ENCODE peak calls at places on chromosomes 11 and 22, in ten cellular contexts. One of them, this sample, is unnamed.

GRCh38 chr11:12149672-12150225 is 39.4 kb downstream of the MICAL2 start:
- DNase-seq in ovary: no peak
- DNase-seq in CD4-positive, CD25-positive, alpha-beta regulatory T cell: no peak
- DNase-seq in B cell: no peak
- DNase-seq in heart right ventricle: no peak
- DNase-seq in dermis microvascular lymphatic vessel endothelial cell: no peak
- DNase-seq in natural killer cell treated with Interleukin-12 subunit alpha and Interleukin-12 subunit beta and Interleukin-15 and Interleukin-18, amount 100 ng/mL, for 72 hours: no peak
- DNase-seq in AG10803: no peak
- DNase-seq in stimulated activated CD4-positive, alpha-beta T cell treated with anti-CD3 and anti-CD28 coated beads, Interleukin-12 subunit alpha, Interleukin-12 subunit beta, amount 100 ng/mL, for 4 hours: no peak
- DNase-seq in NAMALWA: no peak
- DNase-seq in this sample: no peak

GRCh38 chr22:45882881-45883810 is 93.8 kb downstream of the WNT7B start:
- DNase-seq in ovary: peak
- DNase-seq in NAMALWA: no peak
- DNase-seq in AG10803: no peak
- DNase-seq in heart right ventricle: no peak
- DNase-seq in B cell: no peak
- DNase-seq in natural killer cell treated with Interleukin-12 subunit alpha and Interleukin-12 subunit beta and Interleukin-15 and Interleukin-18, amount 100 ng/mL, for 72 hours: no peak
- DNase-seq in stimulated activated CD4-positive, alpha-beta T cell treated with anti-CD3 and anti-CD28 coated beads, Interleukin-12 subunit alpha, Interleukin-12 subunit beta, amount 100 ng/mL, for 4 hours: no peak
- DNase-seq in dermis microvascular lymphatic vessel endothelial cell: no peak
- DNase-seq in CD4-positive, CD25-positive, alpha-beta regulatory T cell: no peak
- DNase-seq in this sample: no peak

GRCh38 chr22:22428222-22429098 is 80.1 kb downstream of the ZNF280B start:
- DNase-seq in heart right ventricle: no peak
- DNase-seq in ovary: no peak
- DNase-seq in dermis microvascular lymphatic vessel endothelial cell: no peak
- DNase-seq in B cell: no peak
- DNase-seq in natural killer cell treated with Interleukin-12 subunit alpha and Interleukin-12 subunit beta and Interleukin-15 and Interleukin-18, amount 100 ng/mL, for 72 hours: no peak
- DNase-seq in AG10803: no peak
- DNase-seq in NAMALWA: no peak
- DNase-seq in CD4-positive, CD25-positive, alpha-beta regulatory T cell: no peak
- DNase-seq in stimulated activated CD4-positive, alpha-beta T cell treated with anti-CD3 and anti-CD28 coated beads, Interleukin-12 subunit alpha, Interleukin-12 subunit beta, amount 100 ng/mL, for 4 hours: no peak
- DNase-seq in this sample: no peak

GRCh38 chr11:78796956-78797355 is 222.3 kb upstream of the NARS2 start:
- DNase-seq in dermis microvascular lymphatic vessel endothelial cell: no peak
- DNase-seq in heart right ventricle: no peak
- DNase-seq in CD4-positive, CD25-positive, alpha-beta regulatory T cell: no peak
- DNase-seq in B cell: no peak
- DNase-seq in ovary: no peak
- DNase-seq in stimulated activated CD4-positive, alpha-beta T cell treated with anti-CD3 and anti-CD28 coated beads, Interleukin-12 subunit alpha, Interleukin-12 subunit beta, amount 100 ng/mL, for 4 hours: no peak
- DNase-seq in NAMALWA: no peak
- DNase-seq in AG10803: peak
- DNase-seq in natural killer cell treated with Interleukin-12 subunit alpha and Interleukin-12 subunit beta and Interleukin-15 and Interleukin-18, amount 100 ng/mL, for 72 hours: no peak
- DNase-seq in this sample: no peak

GRCh38 chr11:8720868-8721739 is 38.5 kb downstream of the RPL27A start:
- DNase-seq in AG10803: no peak
- DNase-seq in B cell: no peak
- DNase-seq in NAMALWA: no peak
- DNase-seq in natural killer cell treated with Interleukin-12 subunit alpha and Interleukin-12 subunit beta and Interleukin-15 and Interleukin-18, amount 100 ng/mL, for 72 hours: no peak
- DNase-seq in stimulated activated CD4-positive, alpha-beta T cell treated with anti-CD3 and anti-CD28 coated beads, Interleukin-12 subunit alpha, Interleukin-12 subunit beta, amount 100 ng/mL, for 4 hours: no peak
- DNase-seq in CD4-positive, CD25-positive, alpha-beta regulatory T cell: no peak
- DNase-seq in ovary: no peak
- DNase-seq in heart right ventricle: no peak
- DNase-seq in dermis microvascular lymphatic vessel endothelial cell: no peak
- DNase-seq in this sample: no peak

GRCh38 chr11:119625206-119625988 is 103.6 kb downstream of the NECTIN1 start:
- DNase-seq in stimulated activated CD4-positive, alpha-beta T cell treated with anti-CD3 and anti-CD28 coated beads, Interleukin-12 subunit alpha, Interleukin-12 subunit beta, amount 100 ng/mL, for 4 hours: no peak
- DNase-seq in ovary: no peak
- DNase-seq in NAMALWA: no peak
- DNase-seq in CD4-positive, CD25-positive, alpha-beta regulatory T cell: no peak
- DNase-seq in natural killer cell treated with Interleukin-12 subunit alpha and Interleukin-12 subunit beta and Interleukin-15 and Interleukin-18, amount 100 ng/mL, for 72 hours: no peak
- DNase-seq in B cell: no peak
- DNase-seq in heart right ventricle: no peak
- DNase-seq in AG10803: peak
- DNase-seq in dermis microvascular lymphatic vessel endothelial cell: no peak
- DNase-seq in this sample: no peak

GRCh38 chr11:18461909-18462308 is 6.3 kb downstream of the LDHAL6A start:
- DNase-seq in natural killer cell treated with Interleukin-12 subunit alpha and Interleukin-12 subunit beta and Interleukin-15 and Interleukin-18, amount 100 ng/mL, for 72 hours: no peak
- DNase-seq in dermis microvascular lymphatic vessel endothelial cell: no peak
- DNase-seq in stimulated activated CD4-positive, alpha-beta T cell treated with anti-CD3 and anti-CD28 coated beads, Interleukin-12 subunit alpha, Interleukin-12 subunit beta, amount 100 ng/mL, for 4 hours: no peak
- DNase-seq in NAMALWA: no peak
- DNase-seq in AG10803: no peak
- DNase-seq in heart right ventricle: no peak
- DNase-seq in ovary: no peak
- DNase-seq in CD4-positive, CD25-positive, alpha-beta regulatory T cell: no peak
- DNase-seq in B cell: no peak
- DNase-seq in this sample: no peak

GRCh38 chr22:27100323-27100722 is 442.9 kb downstream of the MIAT start:
- DNase-seq in heart right ventricle: peak
- DNase-seq in B cell: no peak
- DNase-seq in dermis microvascular lymphatic vessel endothelial cell: no peak
- DNase-seq in ovary: no peak
- DNase-seq in AG10803: no peak
- DNase-seq in natural killer cell treated with Interleukin-12 subunit alpha and Interleukin-12 subunit beta and Interleukin-15 and Interleukin-18, amount 100 ng/mL, for 72 hours: no peak
- DNase-seq in NAMALWA: no peak
- DNase-seq in stimulated activated CD4-positive, alpha-beta T cell treated with anti-CD3 and anti-CD28 coated beads, Interleukin-12 subunit alpha, Interleukin-12 subunit beta, amount 100 ng/mL, for 4 hours: no peak
- DNase-seq in CD4-positive, CD25-positive, alpha-beta regulatory T cell: no peak
- DNase-seq in this sample: no peak

GRCh38 chr11:105910095-105910715 is 111.8 kb downstream of the MSANTD4 start:
- DNase-seq in AG10803: no peak
- DNase-seq in heart right ventricle: no peak
- DNase-seq in ovary: no peak
- DNase-seq in natural killer cell treated with Interleukin-12 subunit alpha and Interleukin-12 subunit beta and Interleukin-15 and Interleukin-18, amount 100 ng/mL, for 72 hours: no peak
- DNase-seq in stimulated activated CD4-positive, alpha-beta T cell treated with anti-CD3 and anti-CD28 coated beads, Interleukin-12 subunit alpha, Interleukin-12 subunit beta, amount 100 ng/mL, for 4 hours: no peak
- DNase-seq in NAMALWA: no peak
- DNase-seq in dermis microvascular lymphatic vessel endothelial cell: no peak
- DNase-seq in B cell: no peak
- DNase-seq in CD4-positive, CD25-positive, alpha-beta regulatory T cell: no peak
- DNase-seq in this sample: no peak

GRCh38 chr11:117479372-117479771 is 151.7 kb downstream of the CEP164 start:
- DNase-seq in natural killer cell treated with Interleukin-12 subunit alpha and Interleukin-12 subunit beta and Interleukin-15 and Interleukin-18, amount 100 ng/mL, for 72 hours: no peak
- DNase-seq in CD4-positive, CD25-positive, alpha-beta regulatory T cell: no peak
- DNase-seq in dermis microvascular lymphatic vessel endothelial cell: no peak
- DNase-seq in B cell: no peak
- DNase-seq in heart right ventricle: no peak
- DNase-seq in NAMALWA: peak
- DNase-seq in ovary: no peak
- DNase-seq in AG10803: no peak
- DNase-seq in stimulated activated CD4-positive, alpha-beta T cell treated with anti-CD3 and anti-CD28 coated beads, Interleukin-12 subunit alpha, Interleukin-12 subunit beta, amount 100 ng/mL, for 4 hours: no peak
- DNase-seq in this sample: no peak

GRCh38 chr11:72758304-72758689 is 6.1 kb upstream of the ARAP1 start:
- DNase-seq in stimulated activated CD4-positive, alpha-beta T cell treated with anti-CD3 and anti-CD28 coated beads, Interleukin-12 subunit alpha, Interleukin-12 subunit beta, amount 100 ng/mL, for 4 hours: no peak
- DNase-seq in AG10803: no peak
- DNase-seq in natural killer cell treated with Interleukin-12 subunit alpha and Interleukin-12 subunit beta and Interleukin-15 and Interleukin-18, amount 100 ng/mL, for 72 hours: no peak
- DNase-seq in NAMALWA: no peak
- DNase-seq in B cell: no peak
- DNase-seq in heart right ventricle: no peak
- DNase-seq in ovary: no peak
- DNase-seq in dermis microvascular lymphatic vessel endothelial cell: no peak
- DNase-seq in CD4-positive, CD25-positive, alpha-beta regulatory T cell: no peak
- DNase-seq in this sample: no peak

GRCh38 chr11:46612326-46612725 is 4.7 kb downstream of the HARBI1 start:
- DNase-seq in natural killer cell treated with Interleukin-12 subunit alpha and Interleukin-12 subunit beta and Interleukin-15 and Interleukin-18, amount 100 ng/mL, for 72 hours: no peak
- DNase-seq in NAMALWA: no peak
- DNase-seq in B cell: no peak
- DNase-seq in ovary: no peak
- DNase-seq in CD4-positive, CD25-positive, alpha-beta regulatory T cell: no peak
- DNase-seq in heart right ventricle: no peak
- DNase-seq in AG10803: no peak
- DNase-seq in stimulated activated CD4-positive, alpha-beta T cell treated with anti-CD3 and anti-CD28 coated beads, Interleukin-12 subunit alpha, Interleukin-12 subunit beta, amount 100 ng/mL, for 4 hours: no peak
- DNase-seq in dermis microvascular lymphatic vessel endothelial cell: no peak
- DNase-seq in this sample: no peak

GRCh38 chr11:111663820-111664219 is 61.6 kb downstream of the SIK2 start:
- DNase-seq in stimulated activated CD4-positive, alpha-beta T cell treated with anti-CD3 and anti-CD28 coated beads, Interleukin-12 subunit alpha, Interleukin-12 subunit beta, amount 100 ng/mL, for 4 hours: no peak
- DNase-seq in dermis microvascular lymphatic vessel endothelial cell: no peak
- DNase-seq in natural killer cell treated with Interleukin-12 subunit alpha and Interleukin-12 subunit beta and Interleukin-15 and Interleukin-18, amount 100 ng/mL, for 72 hours: no peak
- DNase-seq in ovary: no peak
- DNase-seq in NAMALWA: no peak
- DNase-seq in heart right ventricle: peak
- DNase-seq in AG10803: peak
- DNase-seq in B cell: no peak
- DNase-seq in CD4-positive, CD25-positive, alpha-beta regulatory T cell: no peak
- DNase-seq in this sample: no peak

GRCh38 chr22:38866024-38866398 is 6.0 kb downstream of the CBX6 start:
- DNase-seq in ovary: no peak
- DNase-seq in AG10803: no peak
- DNase-seq in stimulated activated CD4-positive, alpha-beta T cell treated with anti-CD3 and anti-CD28 coated beads, Interleukin-12 subunit alpha, Interleukin-12 subunit beta, amount 100 ng/mL, for 4 hours: no peak
- DNase-seq in dermis microvascular lymphatic vessel endothelial cell: no peak
- DNase-seq in heart right ventricle: no peak
- DNase-seq in B cell: no peak
- DNase-seq in CD4-positive, CD25-positive, alpha-beta regulatory T cell: no peak
- DNase-seq in NAMALWA: no peak
- DNase-seq in natural killer cell treated with Interleukin-12 subunit alpha and Interleukin-12 subunit beta and Interleukin-15 and Interleukin-18, amount 100 ng/mL, for 72 hours: no peak
- DNase-seq in this sample: no peak

GRCh38 chr22:39220450-39220849 is 24.3 kb downstream of the PDGFB start:
- DNase-seq in B cell: no peak
- DNase-seq in CD4-positive, CD25-positive, alpha-beta regulatory T cell: no peak
- DNase-seq in AG10803: no peak
- DNase-seq in ovary: no peak
- DNase-seq in stimulated activated CD4-positive, alpha-beta T cell treated with anti-CD3 and anti-CD28 coated beads, Interleukin-12 subunit alpha, Interleukin-12 subunit beta, amount 100 ng/mL, for 4 hours: no peak
- DNase-seq in natural killer cell treated with Interleukin-12 subunit alpha and Interleukin-12 subunit beta and Interleukin-15 and Interleukin-18, amount 100 ng/mL, for 72 hours: no peak
- DNase-seq in dermis microvascular lymphatic vessel endothelial cell: no peak
- DNase-seq in heart right ventricle: no peak
- DNase-seq in NAMALWA: no peak
- DNase-seq in this sample: no peak

GRCh38 chr22:23251445-23252093 is 71.3 kb downstream of the BCR start:
- DNase-seq in NAMALWA: no peak
- DNase-seq in natural killer cell treated with Interleukin-12 subunit alpha and Interleukin-12 subunit beta and Interleukin-15 and Interleukin-18, amount 100 ng/mL, for 72 hours: no peak
- DNase-seq in ovary: no peak
- DNase-seq in AG10803: peak
- DNase-seq in dermis microvascular lymphatic vessel endothelial cell: no peak
- DNase-seq in B cell: no peak
- DNase-seq in stimulated activated CD4-positive, alpha-beta T cell treated with anti-CD3 and anti-CD28 coated beads, Interleukin-12 subunit alpha, Interleukin-12 subunit beta, amount 100 ng/mL, for 4 hours: no peak
- DNase-seq in heart right ventricle: no peak
- DNase-seq in CD4-positive, CD25-positive, alpha-beta regulatory T cell: no peak
- DNase-seq in this sample: no peak

GRCh38 chr11:83069441-83070043 is 2.2 kb downstream of the RAB30 start:
- DNase-seq in natural killer cell treated with Interleukin-12 subunit alpha and Interleukin-12 subunit beta and Interleukin-15 and Interleukin-18, amount 100 ng/mL, for 72 hours: no peak
- DNase-seq in B cell: no peak
- DNase-seq in stimulated activated CD4-positive, alpha-beta T cell treated with anti-CD3 and anti-CD28 coated beads, Interleukin-12 subunit alpha, Interleukin-12 subunit beta, amount 100 ng/mL, for 4 hours: no peak
- DNase-seq in dermis microvascular lymphatic vessel endothelial cell: no peak
- DNase-seq in NAMALWA: peak
- DNase-seq in heart right ventricle: no peak
- DNase-seq in CD4-positive, CD25-positive, alpha-beta regulatory T cell: no peak
- DNase-seq in ovary: no peak
- DNase-seq in AG10803: no peak
- DNase-seq in this sample: no peak

GRCh38 chr22:23759566-23759965 is 3.2 kb upstream of the C22orf15 start:
- DNase-seq in NAMALWA: no peak
- DNase-seq in AG10803: no peak
- DNase-seq in heart right ventricle: no peak
- DNase-seq in dermis microvascular lymphatic vessel endothelial cell: no peak
- DNase-seq in natural killer cell treated with Interleukin-12 subunit alpha and Interleukin-12 subunit beta and Interleukin-15 and Interleukin-18, amount 100 ng/mL, for 72 hours: no peak
- DNase-seq in B cell: no peak
- DNase-seq in CD4-positive, CD25-positive, alpha-beta regulatory T cell: no peak
- DNase-seq in ovary: no peak
- DNase-seq in stimulated activated CD4-positive, alpha-beta T cell treated with anti-CD3 and anti-CD28 coated beads, Interleukin-12 subunit alpha, Interleukin-12 subunit beta, amount 100 ng/mL, for 4 hours: no peak
- DNase-seq in this sample: no peak

GRCh38 chr22:46460835-46461234 is 76.6 kb downstream of the CELSR1 start:
- DNase-seq in B cell: no peak
- DNase-seq in dermis microvascular lymphatic vessel endothelial cell: no peak
- DNase-seq in stimulated activated CD4-positive, alpha-beta T cell treated with anti-CD3 and anti-CD28 coated beads, Interleukin-12 subunit alpha, Interleukin-12 subunit beta, amount 100 ng/mL, for 4 hours: no peak
- DNase-seq in ovary: no peak
- DNase-seq in natural killer cell treated with Interleukin-12 subunit alpha and Interleukin-12 subunit beta and Interleukin-15 and Interleukin-18, amount 100 ng/mL, for 72 hours: peak
- DNase-seq in NAMALWA: no peak
- DNase-seq in heart right ventricle: no peak
- DNase-seq in CD4-positive, CD25-positive, alpha-beta regulatory T cell: no peak
- DNase-seq in AG10803: no peak
- DNase-seq in this sample: no peak

GRCh38 chr11:124882339-124883071 is 15.2 kb downstream of the ROBO4 start:
- DNase-seq in AG10803: no peak
- DNase-seq in stimulated activated CD4-positive, alpha-beta T cell treated with anti-CD3 and anti-CD28 coated beads, Interleukin-12 subunit alpha, Interleukin-12 subunit beta, amount 100 ng/mL, for 4 hours: no peak
- DNase-seq in CD4-positive, CD25-positive, alpha-beta regulatory T cell: no peak
- DNase-seq in dermis microvascular lymphatic vessel endothelial cell: no peak
- DNase-seq in natural killer cell treated with Interleukin-12 subunit alpha and Interleukin-12 subunit beta and Interleukin-15 and Interleukin-18, amount 100 ng/mL, for 72 hours: no peak
- DNase-seq in B cell: no peak
- DNase-seq in NAMALWA: no peak
- DNase-seq in ovary: peak
- DNase-seq in heart right ventricle: no peak
- DNase-seq in this sample: no peak

GRCh38 chr22:38982008-38982927 is at the start of gene APOBEC3B:
- DNase-seq in CD4-positive, CD25-positive, alpha-beta regulatory T cell: peak
- DNase-seq in heart right ventricle: peak
- DNase-seq in dermis microvascular lymphatic vessel endothelial cell: no peak
- DNase-seq in B cell: peak
- DNase-seq in NAMALWA: peak
- DNase-seq in ovary: peak
- DNase-seq in AG10803: peak
- DNase-seq in stimulated activated CD4-positive, alpha-beta T cell treated with anti-CD3 and anti-CD28 coated beads, Interleukin-12 subunit alpha, Interleukin-12 subunit beta, amount 100 ng/mL, for 4 hours: peak
- DNase-seq in natural killer cell treated with Interleukin-12 subunit alpha and Interleukin-12 subunit beta and Interleukin-15 and Interleukin-18, amount 100 ng/mL, for 72 hours: no peak
- DNase-seq in this sample: peak

GRCh38 chr11:2186669-2187266 is 15.2 kb upstream of the TH start:
- DNase-seq in AG10803: peak
- DNase-seq in ovary: no peak
- DNase-seq in B cell: peak
- DNase-seq in natural killer cell treated with Interleukin-12 subunit alpha and Interleukin-12 subunit beta and Interleukin-15 and Interleukin-18, amount 100 ng/mL, for 72 hours: no peak
- DNase-seq in NAMALWA: peak
- DNase-seq in CD4-positive, CD25-positive, alpha-beta regulatory T cell: no peak
- DNase-seq in heart right ventricle: no peak
- DNase-seq in stimulated activated CD4-positive, alpha-beta T cell treated with anti-CD3 and anti-CD28 coated beads, Interleukin-12 subunit alpha, Interleukin-12 subunit beta, amount 100 ng/mL, for 4 hours: peak
- DNase-seq in dermis microvascular lymphatic vessel endothelial cell: no peak
- DNase-seq in this sample: no peak

GRCh38 chr11:35153280-35153679 is 14.3 kb downstream of the CD44 start:
- DNase-seq in CD4-positive, CD25-positive, alpha-beta regulatory T cell: no peak
- DNase-seq in B cell: no peak
- DNase-seq in ovary: no peak
- DNase-seq in AG10803: no peak
- DNase-seq in dermis microvascular lymphatic vessel endothelial cell: no peak
- DNase-seq in natural killer cell treated with Interleukin-12 subunit alpha and Interleukin-12 subunit beta and Interleukin-15 and Interleukin-18, amount 100 ng/mL, for 72 hours: no peak
- DNase-seq in stimulated activated CD4-positive, alpha-beta T cell treated with anti-CD3 and anti-CD28 coated beads, Interleukin-12 subunit alpha, Interleukin-12 subunit beta, amount 100 ng/mL, for 4 hours: no peak
- DNase-seq in NAMALWA: no peak
- DNase-seq in heart right ventricle: no peak
- DNase-seq in this sample: no peak

GRCh38 chr11:10351768-10352641 is 47.1 kb downstream of the ADM start:
- DNase-seq in AG10803: peak
- DNase-seq in B cell: no peak
- DNase-seq in heart right ventricle: peak
- DNase-seq in dermis microvascular lymphatic vessel endothelial cell: peak
- DNase-seq in NAMALWA: no peak
- DNase-seq in CD4-positive, CD25-positive, alpha-beta regulatory T cell: no peak
- DNase-seq in stimulated activated CD4-positive, alpha-beta T cell treated with anti-CD3 and anti-CD28 coated beads, Interleukin-12 subunit alpha, Interleukin-12 subunit beta, amount 100 ng/mL, for 4 hours: no peak
- DNase-seq in ovary: peak
- DNase-seq in natural killer cell treated with Interleukin-12 subunit alpha and Interleukin-12 subunit beta and Interleukin-15 and Interleukin-18, amount 100 ng/mL, for 72 hours: no peak
- DNase-seq in this sample: no peak

GRCh38 chr11:124629961-124630360 is 7.3 kb downstream of the TBRG1 start:
- DNase-seq in ovary: no peak
- DNase-seq in stimulated activated CD4-positive, alpha-beta T cell treated with anti-CD3 and anti-CD28 coated beads, Interleukin-12 subunit alpha, Interleukin-12 subunit beta, amount 100 ng/mL, for 4 hours: no peak
- DNase-seq in CD4-positive, CD25-positive, alpha-beta regulatory T cell: no peak
- DNase-seq in natural killer cell treated with Interleukin-12 subunit alpha and Interleukin-12 subunit beta and Interleukin-15 and Interleukin-18, amount 100 ng/mL, for 72 hours: no peak
- DNase-seq in heart right ventricle: no peak
- DNase-seq in dermis microvascular lymphatic vessel endothelial cell: no peak
- DNase-seq in NAMALWA: no peak
- DNase-seq in AG10803: no peak
- DNase-seq in B cell: no peak
- DNase-seq in this sample: no peak

GRCh38 chr11:101914349-101914736 is 467 bp upstream of the CEP126 start:
- DNase-seq in stimulated activated CD4-positive, alpha-beta T cell treated with anti-CD3 and anti-CD28 coated beads, Interleukin-12 subunit alpha, Interleukin-12 subunit beta, amount 100 ng/mL, for 4 hours: no peak
- DNase-seq in NAMALWA: no peak
- DNase-seq in AG10803: peak
- DNase-seq in dermis microvascular lymphatic vessel endothelial cell: no peak
- DNase-seq in heart right ventricle: no peak
- DNase-seq in B cell: no peak
- DNase-seq in ovary: peak
- DNase-seq in CD4-positive, CD25-positive, alpha-beta regulatory T cell: no peak
- DNase-seq in natural killer cell treated with Interleukin-12 subunit alpha and Interleukin-12 subunit beta and Interleukin-15 and Interleukin-18, amount 100 ng/mL, for 72 hours: no peak
- DNase-seq in this sample: peak

GRCh38 chr11:116860303-116860702 is 22.9 kb upstream of the APOA1 start:
- DNase-seq in AG10803: no peak
- DNase-seq in CD4-positive, CD25-positive, alpha-beta regulatory T cell: no peak
- DNase-seq in NAMALWA: no peak
- DNase-seq in natural killer cell treated with Interleukin-12 subunit alpha and Interleukin-12 subunit beta and Interleukin-15 and Interleukin-18, amount 100 ng/mL, for 72 hours: no peak
- DNase-seq in ovary: no peak
- DNase-seq in heart right ventricle: no peak
- DNase-seq in stimulated activated CD4-positive, alpha-beta T cell treated with anti-CD3 and anti-CD28 coated beads, Interleukin-12 subunit alpha, Interleukin-12 subunit beta, amount 100 ng/mL, for 4 hours: no peak
- DNase-seq in dermis microvascular lymphatic vessel endothelial cell: no peak
- DNase-seq in B cell: no peak
- DNase-seq in this sample: no peak

GRCh38 chr22:38240734-38241252 is 32.0 kb downstream of the TMEM184B start:
- DNase-seq in natural killer cell treated with Interleukin-12 subunit alpha and Interleukin-12 subunit beta and Interleukin-15 and Interleukin-18, amount 100 ng/mL, for 72 hours: no peak
- DNase-seq in NAMALWA: no peak
- DNase-seq in ovary: peak
- DNase-seq in stimulated activated CD4-positive, alpha-beta T cell treated with anti-CD3 and anti-CD28 coated beads, Interleukin-12 subunit alpha, Interleukin-12 subunit beta, amount 100 ng/mL, for 4 hours: no peak
- DNase-seq in dermis microvascular lymphatic vessel endothelial cell: peak
- DNase-seq in B cell: no peak
- DNase-seq in AG10803: peak
- DNase-seq in CD4-positive, CD25-positive, alpha-beta regulatory T cell: no peak
- DNase-seq in heart right ventricle: no peak
- DNase-seq in this sample: no peak